ENCODE peak calls at places on chromosomes 4 and X, in five cellular contexts. One of them, this sample, is unnamed.

GRCh38 chr4:85793256-85793655 is 318.3 kb downstream of the ARHGAP24 start:
- DNase-seq in fibroblast of lung: peak
- DNase-seq in SK-N-SH: no peak
- DNase-seq in neural progenitor cell: no peak
- DNase-seq in K562: no peak
- DNase-seq in this sample: no peak

GRCh38 chr4:142984871-142985585 is 138.9 kb upstream of the INPP4B start:
- DNase-seq in fibroblast of lung: peak
- DNase-seq in SK-N-SH: peak
- DNase-seq in neural progenitor cell: peak
- DNase-seq in K562: no peak
- DNase-seq in this sample: peak

GRCh38 chr4:3364199-3364598 is 71.4 kb downstream of the RGS12 start:
- DNase-seq in fibroblast of lung: no peak
- DNase-seq in SK-N-SH: peak
- DNase-seq in neural progenitor cell: no peak
- DNase-seq in K562: no peak
- DNase-seq in this sample: no peak

GRCh38 chrX:20240201-20240600 is 26.5 kb downstream of the RPS6KA3 start:
- DNase-seq in fibroblast of lung: no peak
- DNase-seq in SK-N-SH: no peak
- DNase-seq in neural progenitor cell: no peak
- DNase-seq in K562: no peak
- DNase-seq in this sample: no peak

GRCh38 chr4:826508-827208 is 729 bp upstream of the CPLX1 start:
- DNase-seq in fibroblast of lung: no peak
- DNase-seq in SK-N-SH: peak
- DNase-seq in neural progenitor cell: peak
- DNase-seq in K562: peak
- DNase-seq in this sample: no peak

GRCh38 chrX:149937881-149938426 is 337 bp downstream of the EOLA2 start:
- DNase-seq in fibroblast of lung: peak
- DNase-seq in SK-N-SH: no peak
- DNase-seq in neural progenitor cell: peak
- DNase-seq in K562: peak
- DNase-seq in this sample: no peak

GRCh38 chr4:68873218-68873502 is 57.4 kb downstream of the UGT2B10 start:
- DNase-seq in fibroblast of lung: no peak
- DNase-seq in SK-N-SH: no peak
- DNase-seq in neural progenitor cell: no peak
- DNase-seq in K562: no peak
- DNase-seq in this sample: no peak

GRCh38 chr4:76677571-76678326 is 220.2 kb downstream of the SOWAHB start:
- DNase-seq in fibroblast of lung: no peak
- DNase-seq in SK-N-SH: no peak
- DNase-seq in neural progenitor cell: no peak
- DNase-seq in K562: no peak
- DNase-seq in this sample: no peak

GRCh38 chr4:112765317-112765989 is 128.5 kb downstream of the LARP7 start:
- DNase-seq in fibroblast of lung: peak
- DNase-seq in SK-N-SH: peak
- DNase-seq in neural progenitor cell: peak
- DNase-seq in K562: peak
- DNase-seq in this sample: no peak

GRCh38 chrX:120299928-120300327 is 11.3 kb downstream of the TMEM255A start:
- DNase-seq in fibroblast of lung: no peak
- DNase-seq in SK-N-SH: no peak
- DNase-seq in neural progenitor cell: peak
- DNase-seq in K562: no peak
- DNase-seq in this sample: peak

GRCh38 chr4:122819708-122820449 is 6.8 kb upstream of the FGF2 start:
- DNase-seq in fibroblast of lung: peak
- DNase-seq in SK-N-SH: no peak
- DNase-seq in neural progenitor cell: no peak
- DNase-seq in K562: no peak
- DNase-seq in this sample: peak

GRCh38 chrX:115138040-115138439 is 51.2 kb upstream of the RBMXL3 start:
- DNase-seq in fibroblast of lung: no peak
- DNase-seq in SK-N-SH: no peak
- DNase-seq in neural progenitor cell: peak
- DNase-seq in K562: no peak
- DNase-seq in this sample: no peak

GRCh38 chrX:108437789-108438623 is at the start of gene COL4A6:
- DNase-seq in fibroblast of lung: no peak
- DNase-seq in SK-N-SH: no peak
- DNase-seq in neural progenitor cell: peak
- DNase-seq in K562: peak
- DNase-seq in this sample: peak

GRCh38 chr4:117385531-117385930 is 300.2 kb upstream of the TRAM1L1 start:
- DNase-seq in fibroblast of lung: no peak
- DNase-seq in SK-N-SH: no peak
- DNase-seq in neural progenitor cell: no peak
- DNase-seq in K562: no peak
- DNase-seq in this sample: peak

GRCh38 chr4:138414202-138414601 is 172.1 kb upstream of the SLC7A11 start:
- DNase-seq in fibroblast of lung: no peak
- DNase-seq in SK-N-SH: no peak
- DNase-seq in neural progenitor cell: no peak
- DNase-seq in K562: no peak
- DNase-seq in this sample: no peak

GRCh38 chrX:23907496-23908218 is at the start of the genes APOO and CXorf58:
- DNase-seq in fibroblast of lung: peak
- DNase-seq in SK-N-SH: peak
- DNase-seq in neural progenitor cell: peak
- DNase-seq in K562: peak
- DNase-seq in this sample: peak
- H3K4me3 ChIP-seq in fibroblast of lung: peak
- H3K4me3 ChIP-seq in SK-N-SH: peak
- H3K4me3 ChIP-seq in neural progenitor cell: peak
- H3K4me3 ChIP-seq in K562: peak
- H3K4me3 ChIP-seq in this sample: peak

GRCh38 chr4:8067274-8067936 is 91.2 kb downstream of the ABLIM2 start:
- DNase-seq in fibroblast of lung: no peak
- DNase-seq in SK-N-SH: no peak
- DNase-seq in neural progenitor cell: no peak
- DNase-seq in K562: no peak
- DNase-seq in this sample: no peak

GRCh38 chr4:8070751-8071718 is 87.6 kb downstream of the ABLIM2 start:
- DNase-seq in fibroblast of lung: no peak
- DNase-seq in SK-N-SH: peak
- DNase-seq in neural progenitor cell: peak
- DNase-seq in K562: no peak
- DNase-seq in this sample: no peak

GRCh38 chr4:8069102-8069752 is 89.4 kb downstream of the ABLIM2 start:
- DNase-seq in fibroblast of lung: no peak
- DNase-seq in SK-N-SH: no peak
- DNase-seq in neural progenitor cell: no peak
- DNase-seq in K562: no peak
- DNase-seq in this sample: no peak

GRCh38 chr4:8066336-8066931 is 92.2 kb downstream of the ABLIM2 start:
- DNase-seq in fibroblast of lung: no peak
- DNase-seq in SK-N-SH: no peak
- DNase-seq in neural progenitor cell: no peak
- DNase-seq in K562: no peak
- DNase-seq in this sample: no peak

GRCh38 chr4:8067945-8068894 is 90.4 kb downstream of the ABLIM2 start:
- DNase-seq in fibroblast of lung: no peak
- DNase-seq in SK-N-SH: no peak
- DNase-seq in neural progenitor cell: no peak
- DNase-seq in K562: no peak
- DNase-seq in this sample: no peak
- H3K27ac ChIP-seq in fibroblast of lung: no peak
- H3K27ac ChIP-seq in SK-N-SH: no peak
- H3K27ac ChIP-seq in neural progenitor cell: no peak
- H3K27ac ChIP-seq in K562: no peak
- H3K27ac ChIP-seq in this sample: no peak

DNA sequence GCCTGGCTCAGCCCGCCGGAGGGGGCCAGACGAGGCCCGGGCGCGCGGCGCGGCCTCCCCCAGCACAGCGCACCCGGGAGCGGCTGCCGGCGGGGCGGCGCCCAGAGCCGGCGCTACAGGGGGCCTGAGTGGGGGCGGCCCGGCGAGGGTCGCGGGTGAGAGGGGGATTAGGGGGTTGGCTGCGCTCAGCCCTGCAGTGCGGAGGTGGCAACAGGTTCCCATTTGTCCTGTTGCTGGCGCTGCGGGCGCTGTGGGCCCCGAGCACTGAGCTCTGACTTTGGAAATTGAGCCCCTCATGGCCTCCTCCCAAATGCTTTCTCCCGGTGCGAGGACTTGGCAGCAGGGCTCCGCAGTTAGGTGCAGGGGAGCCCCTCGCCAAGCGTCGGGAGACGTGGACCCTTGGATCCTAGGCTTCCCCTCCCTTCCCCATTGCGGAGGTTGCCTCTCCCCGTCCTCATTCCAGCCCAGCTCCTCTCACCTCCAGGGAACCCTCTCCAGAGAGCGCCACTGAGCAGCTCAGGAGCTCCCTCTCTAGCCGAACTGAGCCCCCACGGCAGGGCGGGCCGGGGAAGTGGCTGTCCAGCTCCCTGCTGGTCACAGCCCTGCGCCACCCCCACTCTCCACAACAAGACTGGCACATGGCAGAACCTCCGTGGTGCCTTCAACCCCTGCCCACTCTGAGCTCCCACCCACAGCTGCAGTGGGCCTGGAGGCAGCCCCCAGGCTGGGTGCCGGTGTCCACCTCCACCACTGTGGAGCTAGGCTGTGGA is 2.5 kb upstream of the DUSP9 start:
- DNase-seq in fibroblast of lung: no peak
- DNase-seq in SK-N-SH: peak
- DNase-seq in neural progenitor cell: peak
- DNase-seq in K562: no peak
- DNase-seq in this sample: no peak
- H3K9ac ChIP-seq in fibroblast of lung: no peak
- H3K9ac ChIP-seq in SK-N-SH: no peak
- H3K9ac ChIP-seq in neural progenitor cell: no peak
- H3K9ac ChIP-seq in K562: peak
- H3K9ac ChIP-seq in this sample: no peak

DNA sequence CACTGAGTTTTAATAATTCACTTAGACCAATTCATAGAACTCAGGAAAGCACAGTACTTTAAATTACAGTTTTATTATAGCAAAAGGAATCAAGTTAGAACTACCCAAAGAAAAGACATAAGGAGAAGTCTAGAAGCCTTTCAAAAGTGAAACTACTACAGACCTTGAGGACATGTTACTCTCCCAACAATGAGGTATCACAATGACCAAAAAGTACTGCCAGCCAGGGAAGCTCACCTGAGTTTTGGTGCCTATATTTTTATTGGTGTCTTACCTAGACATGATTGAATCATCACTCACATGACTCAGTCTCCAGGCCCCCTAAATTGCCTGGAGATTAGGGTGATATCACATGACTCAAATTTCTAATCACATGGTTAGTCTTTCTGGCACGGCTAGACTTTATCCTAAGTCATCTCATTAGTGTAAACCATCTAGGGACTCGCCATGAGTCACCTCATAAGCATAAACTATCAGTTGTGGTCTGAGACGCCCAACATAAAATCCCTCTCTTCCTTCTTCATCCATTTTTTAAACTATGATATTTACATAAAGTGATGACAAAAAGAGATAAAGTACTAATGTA is 372.3 kb downstream of the TMA16 start:
- DNase-seq in fibroblast of lung: peak
- DNase-seq in SK-N-SH: no peak
- DNase-seq in neural progenitor cell: no peak
- DNase-seq in K562: no peak
- DNase-seq in this sample: peak
- H3K4me3 ChIP-seq in fibroblast of lung: no peak
- H3K4me3 ChIP-seq in SK-N-SH: no peak
- H3K4me3 ChIP-seq in neural progenitor cell: no peak
- H3K4me3 ChIP-seq in K562: no peak
- H3K4me3 ChIP-seq in this sample: peak

DNA sequence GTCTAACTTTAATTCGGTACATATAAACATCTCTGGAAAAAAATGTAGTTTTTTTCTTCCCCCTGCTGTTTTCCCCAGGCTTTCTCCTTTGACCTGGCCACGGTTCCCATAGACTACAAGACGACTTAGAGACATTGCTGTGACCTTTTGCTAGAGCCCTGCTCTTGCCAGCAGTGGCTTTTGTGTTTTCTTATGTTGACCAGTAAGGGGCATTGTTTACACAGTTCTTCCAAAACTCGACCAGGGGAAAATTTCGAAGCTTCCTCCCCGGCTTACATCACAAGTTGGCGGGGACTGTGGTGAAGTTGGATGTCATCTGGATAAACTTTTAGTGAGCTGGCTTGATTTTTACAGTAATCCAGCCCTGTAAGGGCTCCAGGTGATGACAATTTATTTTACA is 9.3 kb downstream of the CCDC160 start:
- DNase-seq in fibroblast of lung: peak
- DNase-seq in SK-N-SH: no peak
- DNase-seq in neural progenitor cell: peak
- DNase-seq in K562: no peak
- DNase-seq in this sample: no peak
- H3K27ac ChIP-seq in fibroblast of lung: no peak
- H3K27ac ChIP-seq in SK-N-SH: no peak
- H3K27ac ChIP-seq in neural progenitor cell: no peak
- H3K27ac ChIP-seq in K562: no peak
- H3K27ac ChIP-seq in this sample: no peak

This sample was measured in mammary epithelial cell.